ENCODE peak calls at places on chromosomes 6 and 20, in nine cellular contexts. One of them, this sample, is unnamed.

GRCh38 chr20:47929368-47930115 is 144.3 kb upstream of the SULF2 start:
- DNase-seq in BJ: no peak
- DNase-seq in choroid plexus epithelial cell: peak; percentile 32
- DNase-seq in prostate gland: no peak
- DNase-seq in BE2C: no peak
- DNase-seq in psoas muscle: no peak
- DNase-seq in upper lobe of right lung: no peak
- DNase-seq in neural progenitor cell: peak; percentile 56
- DNase-seq in lower lobe of right lung: no peak
- DNase-seq in this sample: peak; percentile 47

GRCh38 chr6:77462359-77463307 is 658 bp downstream of the HTR1B start:
- DNase-seq in BJ: no peak
- DNase-seq in choroid plexus epithelial cell: peak; percentile 72
- DNase-seq in prostate gland: no peak
- DNase-seq in BE2C: no peak
- DNase-seq in psoas muscle: no peak
- DNase-seq in upper lobe of right lung: peak; percentile 55
- DNase-seq in neural progenitor cell: peak; percentile 58
- DNase-seq in lower lobe of right lung: peak; percentile 36
- DNase-seq in this sample: peak; percentile 51

GRCh38 chr20:61731363-61732181 is 334.1 kb downstream of the TAF4 start:
- DNase-seq in BJ: no peak
- DNase-seq in choroid plexus epithelial cell: peak; percentile 43
- DNase-seq in prostate gland: no peak
- DNase-seq in BE2C: no peak
- DNase-seq in psoas muscle: no peak
- DNase-seq in upper lobe of right lung: no peak
- DNase-seq in neural progenitor cell: no peak
- DNase-seq in lower lobe of right lung: peak; percentile 23
- DNase-seq in this sample: peak; percentile 61

GRCh38 chr20:23078351-23078993 is 7.7 kb downstream of the CD93 start:
- DNase-seq in BJ: no peak
- DNase-seq in choroid plexus epithelial cell: peak; percentile 81
- DNase-seq in prostate gland: no peak
- DNase-seq in BE2C: no peak
- DNase-seq in psoas muscle: no peak
- DNase-seq in upper lobe of right lung: no peak
- DNase-seq in neural progenitor cell: peak; percentile 40
- DNase-seq in lower lobe of right lung: no peak
- DNase-seq in this sample: peak; percentile 15

GRCh38 chr6:84847349-84848160 is 83.2 kb upstream of the TBX18 start:
- DNase-seq in BJ: no peak
- DNase-seq in choroid plexus epithelial cell: peak; percentile 82
- DNase-seq in prostate gland: no peak
- DNase-seq in BE2C: no peak
- DNase-seq in psoas muscle: no peak
- DNase-seq in upper lobe of right lung: no peak
- DNase-seq in neural progenitor cell: no peak
- DNase-seq in lower lobe of right lung: no peak
- DNase-seq in this sample: peak; percentile 73

GRCh38 chr6:139905404-139906052 is 531.1 kb upstream of the CITED2 start:
- DNase-seq in BJ: peak; percentile 51
- DNase-seq in choroid plexus epithelial cell: peak; percentile 42
- DNase-seq in prostate gland: no peak
- DNase-seq in BE2C: no peak
- DNase-seq in psoas muscle: no peak
- DNase-seq in upper lobe of right lung: no peak
- DNase-seq in neural progenitor cell: no peak
- DNase-seq in lower lobe of right lung: no peak
- DNase-seq in this sample: no peak

GRCh38 chr6:150770631-150771030 is 94.9 kb upstream of the MTHFD1L start:
- DNase-seq in BJ: no peak
- DNase-seq in choroid plexus epithelial cell: no peak
- DNase-seq in prostate gland: no peak
- DNase-seq in BE2C: no peak
- DNase-seq in psoas muscle: no peak
- DNase-seq in upper lobe of right lung: no peak
- DNase-seq in neural progenitor cell: no peak
- DNase-seq in lower lobe of right lung: no peak
- DNase-seq in this sample: no peak

GRCh38 chr6:54588176-54588575 is 258.4 kb upstream of the FAM83B start:
- DNase-seq in BJ: no peak
- DNase-seq in choroid plexus epithelial cell: peak; percentile 55
- DNase-seq in prostate gland: no peak
- DNase-seq in BE2C: no peak
- DNase-seq in psoas muscle: no peak
- DNase-seq in upper lobe of right lung: no peak
- DNase-seq in neural progenitor cell: no peak
- DNase-seq in lower lobe of right lung: no peak
- DNase-seq in this sample: no peak

GRCh38 chr6:106599440-106599839 is 29.9 kb downstream of the RTN4IP1 start:
- DNase-seq in BJ: no peak
- DNase-seq in choroid plexus epithelial cell: no peak
- DNase-seq in prostate gland: no peak
- DNase-seq in BE2C: no peak
- DNase-seq in psoas muscle: no peak
- DNase-seq in upper lobe of right lung: no peak
- DNase-seq in neural progenitor cell: no peak
- DNase-seq in lower lobe of right lung: no peak
- DNase-seq in this sample: no peak

GRCh38 chr6:13559251-13559650 is 15.2 kb upstream of the SIRT5 start:
- DNase-seq in BJ: no peak
- DNase-seq in choroid plexus epithelial cell: no peak
- DNase-seq in prostate gland: no peak
- DNase-seq in BE2C: no peak
- DNase-seq in psoas muscle: no peak
- DNase-seq in upper lobe of right lung: no peak
- DNase-seq in neural progenitor cell: no peak
- DNase-seq in lower lobe of right lung: no peak
- DNase-seq in this sample: no peak

GRCh38 chr6:11229267-11230043 is 3.0 kb downstream of the NEDD9 start:
- DNase-seq in BJ: no peak
- DNase-seq in choroid plexus epithelial cell: peak; percentile 58
- DNase-seq in prostate gland: peak; percentile 69
- DNase-seq in BE2C: no peak
- DNase-seq in psoas muscle: no peak
- DNase-seq in upper lobe of right lung: no peak
- DNase-seq in neural progenitor cell: peak; percentile 84
- DNase-seq in lower lobe of right lung: no peak
- DNase-seq in this sample: peak; percentile 40

GRCh38 chr6:41939091-41939847 is 2.3 kb downstream of the CCND3 start:
- DNase-seq in BJ: no peak
- DNase-seq in choroid plexus epithelial cell: peak; percentile 53
- DNase-seq in prostate gland: no peak
- DNase-seq in BE2C: no peak
- DNase-seq in psoas muscle: peak; percentile 52
- DNase-seq in upper lobe of right lung: peak; percentile 83
- DNase-seq in neural progenitor cell: peak; percentile 50
- DNase-seq in lower lobe of right lung: peak; percentile 80
- DNase-seq in this sample: peak; percentile 30

GRCh38 chr6:170226647-170227046 is 64.2 kb downstream of the DLL1 start:
- DNase-seq in BJ: no peak
- DNase-seq in choroid plexus epithelial cell: no peak
- DNase-seq in prostate gland: no peak
- DNase-seq in BE2C: no peak
- DNase-seq in psoas muscle: no peak
- DNase-seq in upper lobe of right lung: peak; percentile 33
- DNase-seq in neural progenitor cell: no peak
- DNase-seq in lower lobe of right lung: no peak
- DNase-seq in this sample: no peak

GRCh38 chr6:170225852-170226417 is 64.9 kb downstream of the DLL1 start:
- DNase-seq in BJ: no peak
- DNase-seq in choroid plexus epithelial cell: no peak
- DNase-seq in prostate gland: peak; percentile 95
- DNase-seq in BE2C: no peak
- DNase-seq in psoas muscle: peak; percentile 44
- DNase-seq in upper lobe of right lung: peak; percentile 57
- DNase-seq in neural progenitor cell: no peak
- DNase-seq in lower lobe of right lung: no peak
- DNase-seq in this sample: no peak

GRCh38 chr6:170223718-170224693 is 66.9 kb downstream of the DLL1 start:
- DNase-seq in BJ: no peak
- DNase-seq in choroid plexus epithelial cell: no peak
- DNase-seq in prostate gland: no peak
- DNase-seq in BE2C: no peak
- DNase-seq in psoas muscle: no peak
- DNase-seq in upper lobe of right lung: peak; percentile 50
- DNase-seq in neural progenitor cell: no peak
- DNase-seq in lower lobe of right lung: no peak
- DNase-seq in this sample: no peak

GRCh38 chr6:170222498-170223471 is 68.1 kb downstream of the DLL1 start:
- DNase-seq in BJ: no peak
- DNase-seq in choroid plexus epithelial cell: no peak
- DNase-seq in prostate gland: peak; percentile 3
- DNase-seq in BE2C: no peak
- DNase-seq in psoas muscle: no peak
- DNase-seq in upper lobe of right lung: peak; percentile 69
- DNase-seq in neural progenitor cell: peak; percentile 50
- DNase-seq in lower lobe of right lung: no peak
- DNase-seq in this sample: peak; percentile 12

GRCh38 chr6:170224694-170225660 is 65.9 kb downstream of the DLL1 start:
- DNase-seq in BJ: peak; percentile 5
- DNase-seq in choroid plexus epithelial cell: peak; percentile 10
- DNase-seq in prostate gland: peak; percentile 94
- DNase-seq in BE2C: no peak
- DNase-seq in psoas muscle: no peak
- DNase-seq in upper lobe of right lung: peak; percentile 66
- DNase-seq in neural progenitor cell: peak; percentile 45
- DNase-seq in lower lobe of right lung: no peak
- DNase-seq in this sample: peak; percentile 23
- H3K4me3 ChIP-seq in BJ: no peak overlapping the region
- H3K4me3 ChIP-seq in choroid plexus epithelial cell: no peak overlapping the region
- H3K4me3 ChIP-seq in prostate gland: no peak overlapping the region
- H3K4me3 ChIP-seq in BE2C: no peak overlapping the region
- H3K4me3 ChIP-seq in psoas muscle: no peak overlapping the region
- H3K4me3 ChIP-seq in upper lobe of right lung: no peak overlapping the region
- H3K4me3 ChIP-seq in neural progenitor cell: no peak overlapping the region
- H3K4me3 ChIP-seq in lower lobe of right lung: no peak overlapping the region
- H3K4me3 ChIP-seq in this sample: no peak overlapping the region

DNA sequence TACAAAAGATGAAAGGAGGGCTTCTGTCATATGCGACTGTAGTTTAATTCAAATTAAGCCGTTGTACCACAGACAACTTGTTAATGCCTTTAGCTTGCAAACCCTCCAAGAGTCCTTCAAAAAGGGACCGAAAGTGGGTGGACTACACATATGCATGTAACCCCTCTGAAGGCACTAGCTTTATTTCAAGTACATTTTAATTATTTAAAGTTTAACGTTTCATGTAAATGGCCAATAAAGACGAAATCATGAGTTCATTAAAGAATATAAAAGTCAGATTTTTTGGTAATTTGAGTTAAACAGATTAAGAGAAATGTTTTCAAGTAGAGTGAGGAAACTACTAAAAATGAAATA is 12.8 kb downstream of the PRDM13 start:
- DNase-seq in BJ: no peak
- DNase-seq in choroid plexus epithelial cell: no peak
- DNase-seq in prostate gland: no peak
- DNase-seq in BE2C: no peak
- DNase-seq in psoas muscle: no peak
- DNase-seq in upper lobe of right lung: no peak
- DNase-seq in neural progenitor cell: no peak
- DNase-seq in lower lobe of right lung: no peak
- DNase-seq in this sample: no peak
- TF ChIP-seq CTCF in BJ: no peak
- TF ChIP-seq CTCF in choroid plexus epithelial cell: no peak
- TF ChIP-seq CTCF in prostate gland: no peak
- TF ChIP-seq CTCF in BE2C: no peak
- TF ChIP-seq CTCF in psoas muscle: no peak
- TF ChIP-seq CTCF in upper lobe of right lung: no peak
- TF ChIP-seq CTCF in neural progenitor cell: no peak
- TF ChIP-seq CTCF in lower lobe of right lung: no peak
- TF ChIP-seq CTCF in this sample: no peak

GRCh38 chr6:156400487-156400886 is 376.7 kb upstream of the ARID1B start:
- DNase-seq in BJ: no peak
- DNase-seq in choroid plexus epithelial cell: no peak
- DNase-seq in prostate gland: no peak
- DNase-seq in BE2C: no peak
- DNase-seq in psoas muscle: no peak
- DNase-seq in upper lobe of right lung: no peak
- DNase-seq in neural progenitor cell: no peak
- DNase-seq in lower lobe of right lung: no peak
- DNase-seq in this sample: no peak

GRCh38 chr6:156398371-156398770 is 378.8 kb upstream of the ARID1B start:
- DNase-seq in BJ: no peak
- DNase-seq in choroid plexus epithelial cell: no peak
- DNase-seq in prostate gland: no peak
- DNase-seq in BE2C: no peak
- DNase-seq in psoas muscle: no peak
- DNase-seq in upper lobe of right lung: no peak
- DNase-seq in neural progenitor cell: no peak
- DNase-seq in lower lobe of right lung: no peak
- DNase-seq in this sample: no peak

GRCh38 chr6:156395276-156395675 is 381.9 kb upstream of the ARID1B start:
- DNase-seq in BJ: no peak
- DNase-seq in choroid plexus epithelial cell: no peak
- DNase-seq in prostate gland: no peak
- DNase-seq in BE2C: no peak
- DNase-seq in psoas muscle: no peak
- DNase-seq in upper lobe of right lung: no peak
- DNase-seq in neural progenitor cell: no peak
- DNase-seq in lower lobe of right lung: no peak
- DNase-seq in this sample: no peak

GRCh38 chr6:156396068-156396771 is 381.0 kb upstream of the ARID1B start:
- DNase-seq in BJ: no peak
- DNase-seq in choroid plexus epithelial cell: no peak
- DNase-seq in prostate gland: no peak
- DNase-seq in BE2C: no peak
- DNase-seq in psoas muscle: no peak
- DNase-seq in upper lobe of right lung: no peak
- DNase-seq in neural progenitor cell: no peak
- DNase-seq in lower lobe of right lung: no peak
- DNase-seq in this sample: no peak

GRCh38 chr6:156396791-156397418 is 380.3 kb upstream of the ARID1B start:
- DNase-seq in BJ: no peak
- DNase-seq in choroid plexus epithelial cell: no peak
- DNase-seq in prostate gland: no peak
- DNase-seq in BE2C: no peak
- DNase-seq in psoas muscle: no peak
- DNase-seq in upper lobe of right lung: no peak
- DNase-seq in neural progenitor cell: peak; percentile 56
- DNase-seq in lower lobe of right lung: no peak
- DNase-seq in this sample: no peak
- H3K4me3 ChIP-seq in BJ: no peak overlapping the region
- H3K4me3 ChIP-seq in choroid plexus epithelial cell: no peak overlapping the region
- H3K4me3 ChIP-seq in prostate gland: no peak overlapping the region
- H3K4me3 ChIP-seq in BE2C: no peak overlapping the region
- H3K4me3 ChIP-seq in psoas muscle: peak overlapping the region; percentile 18
- H3K4me3 ChIP-seq in upper lobe of right lung: no peak overlapping the region
- H3K4me3 ChIP-seq in neural progenitor cell: peak overlapping the region; percentile 23
- H3K4me3 ChIP-seq in lower lobe of right lung: no peak overlapping the region
- H3K4me3 ChIP-seq in this sample: no peak overlapping the region

DNA sequence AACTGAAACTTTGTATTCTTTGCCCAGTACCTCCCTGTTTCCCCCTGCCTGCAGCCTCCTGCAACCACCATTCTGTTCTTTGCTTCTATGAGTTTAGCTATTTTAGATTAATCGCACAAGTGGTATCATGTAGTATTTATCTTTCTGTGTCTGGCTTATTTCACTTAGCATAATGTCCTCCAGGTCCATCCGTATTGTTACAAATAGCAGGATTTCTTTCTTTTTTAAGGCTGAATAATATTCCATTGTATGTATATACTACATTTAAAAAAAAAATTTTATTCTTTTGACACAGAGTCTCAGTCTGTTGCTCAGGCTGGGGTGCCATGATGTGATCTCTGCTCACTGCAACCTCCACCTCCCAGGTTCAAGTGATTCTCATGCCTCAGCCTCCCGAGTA is 4.5 kb downstream of the C6orf89 start:
- DNase-seq in BJ: no peak
- DNase-seq in choroid plexus epithelial cell: no peak
- DNase-seq in prostate gland: no peak
- DNase-seq in BE2C: no peak
- DNase-seq in psoas muscle: no peak
- DNase-seq in upper lobe of right lung: no peak
- DNase-seq in neural progenitor cell: no peak
- DNase-seq in lower lobe of right lung: no peak
- DNase-seq in this sample: no peak
- TF ChIP-seq CTCF in BJ: no peak
- TF ChIP-seq CTCF in choroid plexus epithelial cell: peak; percentile 19
- TF ChIP-seq CTCF in prostate gland: no peak
- TF ChIP-seq CTCF in BE2C: no peak
- TF ChIP-seq CTCF in psoas muscle: no peak
- TF ChIP-seq CTCF in upper lobe of right lung: no peak
- TF ChIP-seq CTCF in neural progenitor cell: no peak
- TF ChIP-seq CTCF in lower lobe of right lung: no peak
- TF ChIP-seq CTCF in this sample: no peak